ENCODE peak calls at places on chromosomes 5 and 9, in five cellular contexts. C is cardiac fibroblast, T is PC-3, W is fibroblast of the aortic adventitia, V is right atrium auricular region. Y is an unnamed sample.

GRCh38 chr5:57501414-57502321 is 19.1 kb upstream of the ACTBL2 start:
- DNase-seq in C (no peak), T (peak; percentile 21), W (no peak), V (no peak), Y (no peak)

GRCh38 chr9:93117924-93118862 is 15.9 kb downstream of the NINJ1 start:
- DNase-seq in C (no peak), T (no peak), W (no peak), V (no peak), Y (no peak)

GRCh38 chr5:109304323-109304722 is 105.5 kb downstream of the PJA2 start:
- DNase-seq in C (no peak), T (no peak), W (no peak), V (no peak), Y (no peak)

GRCh38 chr5:69046375-69046957 is 47.3 kb upstream of the SLC30A5 start:
- DNase-seq in C (peak; percentile 27), T (no peak), W (peak; percentile 32), V (no peak), Y (no peak)

GRCh38 chr5:73158313-73158712 is 14.7 kb upstream of the TMEM174 start:
- DNase-seq in C (no peak), T (no peak), W (no peak), V (no peak), Y (no peak)

GRCh38 chr9:90860382-90860781 is 58.8 kb downstream of the SYK start:
- DNase-seq in C (no peak), T (no peak), W (no peak), V (no peak), Y (no peak)

GRCh38 chr9:86093788-86094555 is 5.4 kb downstream of the GOLM1 start:
- DNase-seq in C (peak; percentile 70), T (peak; percentile 82), W (no peak), V (no peak), Y (peak; percentile 99)

GRCh38 chr5:132296412-132297001 is 2.3 kb downstream of the SLC22A4 start:
- DNase-seq in C (peak; percentile 81), T (no peak), W (peak; percentile 40), V (no peak), Y (no peak)

GRCh38 chr5:55594636-55595035 is 59.9 kb upstream of the PLPP1 start:
- DNase-seq in C (peak; percentile 73), T (no peak), W (peak; percentile 82), V (no peak), Y (no peak)

GRCh38 chr5:20678814-20679298 is 690.9 kb upstream of the CDH18 start:
- DNase-seq in C (peak; percentile 93), T (peak; percentile 86), W (peak; percentile 95), V (no peak), Y (no peak)

GRCh38 chr5:111453747-111454146 is 58.6 kb downstream of the STARD4 start:
- DNase-seq in C (peak; percentile 49), T (no peak), W (peak; percentile 43), V (no peak), Y (no peak)

GRCh38 chr5:164504141-164504772 is 998.8 kb downstream of the MAT2B start:
- DNase-seq in C (peak; percentile 83), T (peak; percentile 68), W (peak; percentile 88), V (no peak), Y (peak; percentile 63)

GRCh38 chr5:77859306-77859705 is 83.2 kb upstream of the TBCA start:
- DNase-seq in C (peak; percentile 55), T (no peak), W (no peak), V (no peak), Y (no peak)

GRCh38 chr5:102937916-102938315 is 182.0 kb downstream of the GIN1 start:
- DNase-seq in C (no peak), T (no peak), W (no peak), V (no peak), Y (no peak)

GRCh38 chr9:81874228-81874627 is 54.0 kb upstream of the SPATA31D4 start:
- DNase-seq in C (no peak), T (no peak), W (no peak), V (no peak), Y (no peak)

GRCh38 chr9:136707849-136708517 is 4.4 kb upstream of the DIPK1B start:
- DNase-seq in C (no peak), T (no peak), W (no peak), V (no peak), Y (no peak)

GRCh38 chr5:1343931-1344901 is 683 bp downstream of the CLPTM1L start:
- DNase-seq in C (peak; percentile 27), T (no peak), W (no peak), V (no peak), Y (no peak)

GRCh38 chr9:87401681-87402080 is 96.0 kb upstream of the DAPK1 start:
- DNase-seq in C (no peak), T (no peak), W (no peak), V (no peak), Y (no peak)

GRCh38 chr9:131423171-131423581 is 29.3 kb downstream of the PRRC2B start:
- DNase-seq in C (peak; percentile 92), T (peak; percentile 77), W (peak; percentile 78), V (peak; percentile 72), Y (peak; percentile 46)

GRCh38 chr9:127393680-127394079 is 3.3 kb upstream of the SLC2A8 start:
- DNase-seq in C (peak; percentile 36), T (peak; percentile 16), W (peak; percentile 61), V (no peak), Y (no peak)

GRCh38 chr9:129995409-129996160 is 47.4 kb downstream of the FNBP1 start:
- DNase-seq in C (peak; percentile 83), T (peak; percentile 69), W (peak; percentile 63), V (no peak), Y (no peak)

GRCh38 chr5:93635991-93636390 is 53.0 kb downstream of the NR2F1 start:
- DNase-seq in C (no peak), T (no peak), W (no peak), V (no peak), Y (no peak)

GRCh38 chr9:70600479-70600878 is 186.0 kb upstream of the KLF9 start:
- DNase-seq in C (peak; percentile 71), T (no peak), W (peak; percentile 88), V (peak; percentile 74), Y (no peak)

GRCh38 chr5:90461303-90461702 is 13.3 kb downstream of the MBLAC2 start:
- DNase-seq in C (no peak), T (no peak), W (no peak), V (no peak), Y (no peak)

GRCh38 chr5:158979749-158980521 is 119.8 kb downstream of the EBF1 start:
- DNase-seq in C (peak; percentile 78), T (peak; percentile 62), W (peak; percentile 82), V (peak; percentile 69), Y (peak; percentile 8)

GRCh38 chr5:314676-315487 is 6.6 kb upstream of the AHRR start:
- DNase-seq in C (no peak), T (no peak), W (no peak), V (no peak), Y (no peak)

GRCh38 chr9:121700165-121700830 is 48.9 kb downstream of the DAB2IP start:
- DNase-seq in C (peak; percentile 53), T (peak; percentile 55), W (peak; percentile 50), V (no peak), Y (peak; percentile 7)

GRCh38 chr5:180639743-180640300 is 9.6 kb downstream of the FLT4 start:
- DNase-seq in C (no peak), T (no peak), W (no peak), V (no peak), Y (no peak)

GRCh38 chr5:136011427-136012001 is 17.3 kb upstream of the TGFBI start:
- DNase-seq in C (peak; percentile 85), T (peak; percentile 89), W (peak; percentile 79), V (no peak), Y (peak; percentile 43)

GRCh38 chr5:30368064-30368463 is 825.4 kb upstream of the CDH6 start:
- DNase-seq in C (no peak), T (peak; percentile 81), W (no peak), V (no peak), Y (no peak)

GRCh38 chr9:121305269-121305994 is 37.5 kb downstream of the GSN start:
- DNase-seq in C (no peak), T (no peak), W (peak; percentile 41), V (peak; percentile 85), Y (no peak)

GRCh38 chr9:101458955-101459631 is 23.5 kb upstream of the ALDOB start:
- DNase-seq in C (peak; percentile 84), T (peak; percentile 71), W (peak; percentile 86), V (no peak), Y (peak; percentile 30)

GRCh38 chr5:112210430-112211005 is 208.6 kb downstream of the EPB41L4A start:
- DNase-seq in C (peak; percentile 55), T (peak; percentile 54), W (peak; percentile 44), V (no peak), Y (peak; percentile 11)

GRCh38 chr9:30774326-30774725 is 1610.1 kb upstream of the ACO1 start:
- DNase-seq in C (no peak), T (no peak), W (no peak), V (no peak), Y (peak; percentile 18)

GRCh38 chr5:16156152-16156551 is 23.4 kb downstream of the MARCHF11 start:
- DNase-seq in C (no peak), T (no peak), W (no peak), V (no peak), Y (no peak)

DNA sequence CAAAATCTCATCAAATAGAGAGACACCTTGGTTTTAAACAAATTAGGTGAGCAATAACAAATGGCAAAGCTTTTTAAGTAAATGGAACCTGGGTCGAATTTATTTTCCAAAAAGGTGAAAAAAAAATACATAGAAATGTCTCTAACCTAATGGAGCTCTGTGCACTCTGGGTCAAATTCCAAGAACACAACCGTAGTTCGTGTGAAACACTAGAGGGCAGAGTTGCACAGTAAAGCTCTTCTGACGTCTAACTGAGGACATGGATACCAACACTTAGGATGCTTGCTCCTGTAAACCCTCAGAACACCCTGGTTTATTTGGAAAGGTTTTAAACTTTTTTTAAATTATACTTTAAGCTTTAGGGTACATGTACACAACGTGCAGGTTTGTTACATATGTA is 18.9 kb downstream of the MARCHF11 start:
- DNase-seq in C (peak; percentile 79), T (peak; percentile 77), W (peak; percentile 69), V (no peak), Y (peak; percentile 52)
- TF ChIP-seq CTCF in C (peak; percentile 73), T (peak; percentile 86), W (peak; percentile 69), V (peak; percentile 71), Y (peak; percentile 85)

GRCh38 chr9:94824913-94825619 is 98.6 kb downstream of the AOPEP start:
- DNase-seq in C (no peak), T (no peak), W (no peak), V (no peak), Y (no peak)
- TF ChIP-seq CTCF in C (no peak), T (no peak), W (no peak), V (no peak), Y (no peak)

GRCh38 chr9:124767830-124768229 is 3.3 kb downstream of the NR6A1 start:
- DNase-seq in C (no peak), T (no peak), W (no peak), V (no peak), Y (no peak)

GRCh38 chr9:124768275-124768674 is 2.8 kb downstream of the NR6A1 start:
- DNase-seq in C (no peak), T (no peak), W (no peak), V (no peak), Y (no peak)

GRCh38 chr9:124766326-124766725 is 4.8 kb downstream of the NR6A1 start:
- DNase-seq in C (no peak), T (no peak), W (no peak), V (no peak), Y (no peak)

GRCh38 chr9:124765439-124765835 is 5.7 kb downstream of the NR6A1 start:
- DNase-seq in C (no peak), T (no peak), W (no peak), V (no peak), Y (no peak)

GRCh38 chr9:124766815-124767554 is 4.1 kb downstream of the NR6A1 start:
- DNase-seq in C (no peak), T (no peak), W (no peak), V (no peak), Y (no peak)
- TF ChIP-seq CTCF in C (peak; percentile 18), T (peak; percentile 41), W (no peak), V (peak; percentile 12), Y (peak; percentile 9)

GRCh38 chr9:21078702-21079101 is 960 bp upstream of the IFNB1 start:
- DNase-seq in C (peak; percentile 8), T (peak; percentile 33), W (no peak), V (no peak), Y (no peak)
- TF ChIP-seq CTCF in C (no peak), T (peak; percentile 45), W (peak; percentile 12), V (no peak), Y (peak; percentile 12)